ENCODE peak calls at places on chromosomes 6 and 20, in eight cellular contexts. X, E, V, L, G, Y, S and B are unnamed samples.

GRCh38 chr6:131199568-131200272 is 64.5 kb downstream of the AKAP7 start:
- DNase-seq in E (peak; percentile 95), X (peak; percentile 89), Y (peak; percentile 75), S (peak; percentile 65), V (peak; percentile 78), L (peak; percentile 16), G (peak; percentile 12), B (peak; percentile 93)

GRCh38 chr6:49766762-49767161 is 20.3 kb downstream of the PGK2 start:
- DNase-seq in V (peak; percentile 40), E (no peak), Y (no peak), X (no peak), L (no peak), G (no peak), S (no peak), B (no peak)

GRCh38 chr6:43913388-43914271 is 143.6 kb downstream of the VEGFA start:
- DNase-seq in L (no peak), Y (no peak), G (no peak), X (no peak), E (no peak), S (no peak), V (no peak), B (no peak)

GRCh38 chr20:63574156-63574828 is at the start of gene HELZ2:
- DNase-seq in G (peak; percentile 16), E (peak; percentile 68), V (peak; percentile 88), S (peak; percentile 58), Y (peak; percentile 84), X (peak; percentile 78), L (peak; percentile 90), B (peak; percentile 84)

GRCh38 chr20:56628873-56629463 is at the start of gene TFAP2C:
- DNase-seq in Y (peak; percentile 82), L (peak; percentile 62), E (no peak), S (peak; percentile 98), G (peak; percentile 54), X (peak; percentile 91), V (peak; percentile 84), B (peak; percentile 85)

GRCh38 chr6:79812195-79812594 is 135.2 kb downstream of the ELOVL4 start:
- DNase-seq in V (no peak), Y (no peak), X (no peak), L (no peak), E (no peak), G (no peak), S (no peak), B (peak; percentile 48)

GRCh38 chr6:43277643-43278523 is 20.2 kb upstream of the SLC22A7 start:
- DNase-seq in Y (peak; percentile 44), L (no peak), V (peak; percentile 63), X (no peak), E (no peak), S (no peak), G (no peak), B (no peak)

GRCh38 chr20:57065646-57066045 is 200.8 kb downstream of the BMP7 start:
- DNase-seq in E (no peak), Y (peak; percentile 39), S (no peak), G (no peak), L (no peak), V (no peak), X (no peak), B (no peak)

GRCh38 chr6:113375950-113376846 is 480.9 kb upstream of the MARCKS start:
- DNase-seq in X (no peak), Y (no peak), L (no peak), G (no peak), E (no peak), V (no peak), S (peak; percentile 39), B (no peak)

GRCh38 chr6:119284861-119285521 is 64.6 kb downstream of the MAN1A1 start:
- DNase-seq in V (no peak), L (no peak), G (no peak), X (peak; percentile 23), S (peak; percentile 34), E (peak; percentile 36), Y (peak; percentile 45), B (peak; percentile 70)

GRCh38 chr6:71321344-71321743 is 32.7 kb downstream of the OGFRL1 start:
- DNase-seq in L (no peak), S (peak; percentile 7), X (no peak), E (no peak), Y (no peak), G (no peak), V (no peak), B (no peak)

GRCh38 chr20:23145281-23145700 is 59.2 kb upstream of the CD93 start:
- DNase-seq in X (no peak), V (no peak), L (no peak), Y (no peak), S (peak; percentile 82), E (no peak), G (no peak), B (no peak)

GRCh38 chr6:122405417-122405816 is 6.0 kb downstream of the HSF2 start:
- DNase-seq in E (no peak), Y (no peak), S (peak; percentile 26), V (no peak), X (no peak), G (no peak), L (peak; percentile 4), B (peak; percentile 20)

GRCh38 chr6:35007016-35007415 is 118.0 kb downstream of the ANKS1A start:
- DNase-seq in G (no peak), Y (no peak), E (no peak), S (no peak), V (no peak), L (no peak), X (no peak), B (no peak)

GRCh38 chr20:5312518-5312917 is 4.2 kb downstream of the PROKR2 start:
- DNase-seq in X (no peak), V (no peak), Y (no peak), G (no peak), S (no peak), L (no peak), E (no peak), B (no peak)

GRCh38 chr20:56409521-56409920 is 2.5 kb upstream of the CASS4 start:
- DNase-seq in L (no peak), E (no peak), G (no peak), S (no peak), V (no peak), X (no peak), Y (no peak), B (no peak)

GRCh38 chr6:22108199-22108598 is 188.6 kb downstream of the PRL start:
- DNase-seq in E (no peak), S (no peak), L (no peak), X (no peak), G (no peak), V (no peak), Y (no peak), B (no peak)

GRCh38 chr6:93784794-93785757 is 365.7 kb upstream of the EPHA7 start:
- DNase-seq in E (no peak), V (no peak), S (peak; percentile 71), Y (peak; percentile 27), G (no peak), L (no peak), X (no peak), B (no peak)

GRCh38 chr20:21513881-21514540 is at the start of gene NKX2-2:
- DNase-seq in S (no peak), E (no peak), V (no peak), L (peak; percentile 32), X (no peak), G (no peak), Y (peak; percentile 49), B (peak; percentile 82)

GRCh38 chr6:111579816-111580215 is 25.9 kb downstream of the TRAF3IP2 start:
- DNase-seq in Y (no peak), G (no peak), V (no peak), X (no peak), L (no peak), E (no peak), S (no peak), B (no peak)

GRCh38 chr6:111580401-111580800 is 25.3 kb downstream of the TRAF3IP2 start:
- DNase-seq in L (no peak), V (no peak), E (no peak), S (no peak), Y (no peak), G (no peak), X (no peak), B (no peak)

GRCh38 chr6:111583221-111583620 is 22.5 kb downstream of the TRAF3IP2 start:
- DNase-seq in L (no peak), Y (no peak), S (no peak), E (no peak), G (no peak), V (no peak), X (no peak), B (no peak)

GRCh38 chr6:111581957-111582356 is 23.7 kb downstream of the TRAF3IP2 start:
- DNase-seq in L (no peak), G (no peak), S (no peak), Y (no peak), V (no peak), E (no peak), X (no peak), B (no peak)

GRCh38 chr6:111580826-111581505 is 24.7 kb downstream of the TRAF3IP2 start:
- DNase-seq in X (no peak), S (no peak), L (no peak), G (no peak), V (no peak), E (no peak), Y (no peak), B (peak; percentile 45)
- TF ChIP-seq CTCF in X (no peak), S (no peak), L (no peak), G (no peak), V (no peak), E (no peak), Y (peak; percentile 15), B (peak; percentile 14)

GRCh38 chr20:52484438-52484837 is 292.9 kb upstream of the ZFP64 start:
- DNase-seq in X (no peak), Y (no peak), G (no peak), L (no peak), V (no peak), E (no peak), S (no peak), B (no peak)

GRCh38 chr20:52483382-52483781 is 291.8 kb upstream of the ZFP64 start:
- DNase-seq in E (no peak), G (no peak), L (no peak), X (no peak), Y (no peak), S (no peak), V (no peak), B (no peak)

GRCh38 chr20:52476074-52476751 is 284.6 kb upstream of the ZFP64 start:
- DNase-seq in Y (no peak), G (no peak), S (no peak), X (no peak), E (no peak), V (no peak), L (no peak), B (no peak)

GRCh38 chr20:52481443-52481842 is 289.9 kb upstream of the ZFP64 start:
- DNase-seq in L (peak; percentile 59), G (no peak), V (peak; percentile 43), E (no peak), Y (no peak), X (no peak), S (no peak), B (no peak)

GRCh38 chr20:52482049-52482448 is 290.5 kb upstream of the ZFP64 start:
- DNase-seq in E (no peak), X (no peak), G (no peak), S (no peak), L (no peak), V (no peak), Y (no peak), B (no peak)
- TF ChIP-seq EZH2phosphoT487 in E (no peak), X (no peak), G (no peak), S (no peak), L (no peak), V (no peak), Y (no peak), B (no peak)

GRCh38 chr6:111873178-111874029 is at the start of gene FYN:
- DNase-seq in V (peak; percentile 99), X (peak; percentile 95), G (peak; percentile 86), Y (peak; percentile 99), S (peak; percentile 93), E (peak; percentile 97), L (peak; percentile 99), B (peak; percentile 99)
- TF ChIP-seq CTCF in V (peak; percentile 25), X (peak; percentile 33), G (peak; percentile 12), Y (peak; percentile 48), S (no peak), E (peak; percentile 17), L (peak; percentile 26), B (no peak)

GRCh38 chr6:422423-423061 is 31.0 kb downstream of the IRF4 start:
- DNase-seq in E (no peak), L (no peak), Y (no peak), V (peak; percentile 86), X (no peak), G (no peak), S (peak; percentile 96), B (no peak)
- TF ChIP-seq EZH2phosphoT487 in E (no peak), L (no peak), Y (no peak), V (no peak), X (no peak), G (no peak), S (no peak), B (no peak)